ENCODE peak calls at places on chromosomes 1 and 21, in five cellular contexts. D is hippocampal formation; Y is T-helper 9 cell; X is effector memory CD8-positive, alpha-beta T cell; O is neural crest cell. N is an unnamed sample.

GRCh38 chr1:178101654-178102053 is 7.8 kb downstream of the RASAL2 start:
- DNase-seq in Y (no peak), D (no peak), X (no peak), O (no peak), N (no peak)

GRCh38 chr1:229153955-229154548 is 116.9 kb upstream of the RAB4A start:
- DNase-seq in X (no peak), D (no peak), O (no peak), Y (no peak), N (no peak)

GRCh38 chr1:184407816-184408510 is 21.1 kb downstream of the C1orf21 start:
- DNase-seq in D (no peak), Y (no peak), O (no peak), X (no peak), N (no peak)

GRCh38 chr21:33246963-33247362 is 17.2 kb downstream of the IFNAR2 start:
- DNase-seq in O (no peak), D (no peak), Y (no peak), X (no peak), N (no peak)

GRCh38 chr1:26276432-26276838 is 3.5 kb upstream of the SH3BGRL3 start:
- DNase-seq in Y (no peak), O (no peak), D (no peak), X (no peak), N (no peak)

GRCh38 chr1:180291004-180291403 is 60.9 kb downstream of the LHX4 start:
- DNase-seq in Y (no peak), O (no peak), X (no peak), D (no peak), N (no peak)

GRCh38 chr1:116854294-116854693 is 55.4 kb upstream of the PTGFRN start:
- DNase-seq in D (no peak), Y (no peak), O (no peak), X (no peak), N (no peak)

GRCh38 chr21:32604484-32604883 is 7.7 kb downstream of the CFAP298 start:
- DNase-seq in O (no peak), X (no peak), Y (no peak), D (no peak), N (no peak)

GRCh38 chr1:203282720-203283542 is 22.4 kb upstream of the BTG2 start:
- DNase-seq in Y (no peak), X (no peak), D (no peak), O (no peak), N (no peak)

GRCh38 chr1:85581138-85581801 is 709 bp downstream of the CCN1 start:
- DNase-seq in D (no peak), Y (no peak), X (no peak), O (peak), N (peak)

GRCh38 chr21:32516729-32517649 is 68.3 kb downstream of the TCP10L start:
- DNase-seq in D (no peak), Y (no peak), X (no peak), O (no peak), N (no peak)

GRCh38 chr21:34520769-34521508 is 8.9 kb upstream of the KCNE1 start:
- DNase-seq in Y (no peak), O (no peak), D (peak), X (no peak), N (no peak)

GRCh38 chr1:34915521-34915920 is 13.9 kb downstream of the DLGAP3 start:
- DNase-seq in Y (no peak), O (no peak), X (no peak), D (no peak), N (no peak)

GRCh38 chr1:188127507-188127906 is 1298.8 kb downstream of the PLA2G4A start:
- DNase-seq in O (no peak), Y (no peak), X (no peak), D (no peak), N (no peak)

GRCh38 chr1:202616355-202616910 is 93.8 kb downstream of the SYT2 start:
- DNase-seq in X (no peak), Y (no peak), D (no peak), O (no peak), N (no peak)

GRCh38 chr1:225888289-225888897 is 553 bp downstream of the LEFTY1 start:
- DNase-seq in D (no peak), O (no peak), X (no peak), Y (no peak), N (no peak)

GRCh38 chr1:8025061-8025670 is 943 bp downstream of the ERRFI1 start:
- DNase-seq in O (no peak), D (no peak), X (peak), Y (no peak), N (no peak)

GRCh38 chr1:195591917-195592672 is 1016.1 kb downstream of the KCNT2 start:
- DNase-seq in D (no peak), Y (no peak), O (no peak), X (no peak), N (no peak)

GRCh38 chr1:178262101-178262500 is 168.2 kb downstream of the RASAL2 start:
- DNase-seq in X (no peak), D (no peak), Y (no peak), O (no peak), N (no peak)

GRCh38 chr1:59318271-59318865 is 21.5 kb downstream of the FGGY start:
- DNase-seq in O (no peak), D (no peak), Y (no peak), X (no peak), N (no peak)

GRCh38 chr1:16434501-16434900 is 2.7 kb downstream of the SPATA21 start:
- DNase-seq in D (no peak), Y (no peak), O (no peak), X (no peak), N (no peak)

GRCh38 chr21:42649122-42650032 is 4.0 kb upstream of the PDE9A start:
- DNase-seq in D (no peak), Y (no peak), O (no peak), X (no peak), N (no peak)

GRCh38 chr1:116125761-116126160 is 14.6 kb downstream of the MAB21L3 start:
- DNase-seq in X (no peak), Y (no peak), O (no peak), D (no peak), N (no peak)

GRCh38 chr1:111369645-111370044 is 57.9 kb downstream of the OVGP1 start:
- DNase-seq in Y (no peak), O (no peak), X (no peak), D (no peak), N (no peak)

GRCh38 chr1:84888753-84889152 is 4.3 kb downstream of the LPAR3 start:
- DNase-seq in O (no peak), X (no peak), Y (no peak), D (no peak), N (no peak)

GRCh38 chr1:174217787-174218574 is 58.7 kb downstream of the RABGAP1L start:
- DNase-seq in X (no peak), O (no peak), Y (no peak), D (no peak), N (no peak)

GRCh38 chr1:71296551-71296950 is 215.7 kb upstream of the ZRANB2 start:
- DNase-seq in X (no peak), Y (no peak), D (no peak), O (no peak), N (no peak)

GRCh38 chr1:12597792-12598191 is 20.2 kb downstream of the DHRS3 start:
- DNase-seq in O (no peak), Y (no peak), D (peak), X (no peak), N (no peak)

GRCh38 chr1:82517586-82517985 is 716.9 kb downstream of the ADGRL2 start:
- DNase-seq in X (no peak), Y (no peak), O (peak), D (no peak), N (peak)

GRCh38 chr1:29306471-29307140 is 70.3 kb downstream of the PTPRU start:
- DNase-seq in Y (no peak), O (no peak), X (no peak), D (no peak), N (no peak)

GRCh38 chr1:161069731-161070270 is at the start of gene ARHGAP30:
- DNase-seq in X (peak), O (no peak), D (peak), Y (peak), N (no peak)

GRCh38 chr1:12040457-12041051 is 21.3 kb downstream of the MIIP start:
- DNase-seq in D (no peak), Y (no peak), O (no peak), X (no peak), N (peak)

GRCh38 chr1:66271216-66271903 is 262.6 kb upstream of the SGIP1 start:
- DNase-seq in Y (no peak), O (peak), D (peak), X (no peak), N (peak)

GRCh38 chr1:101532392-101532791 is 295.6 kb downstream of the S1PR1 start:
- DNase-seq in D (no peak), Y (no peak), O (no peak), X (no peak), N (no peak)

GRCh38 chr1:55611123-55611522 is 396.0 kb upstream of the USP24 start:
- DNase-seq in D (no peak), X (no peak), O (no peak), Y (no peak), N (no peak)

GRCh38 chr1:25435315-25436103 is 4.8 kb downstream of the MACO1 start:
- DNase-seq in D (no peak), X (no peak), O (no peak), Y (no peak), N (no peak)

GRCh38 chr1:55400560-55400959 is 185.4 kb upstream of the USP24 start:
- DNase-seq in O (no peak), D (no peak), Y (no peak), X (no peak), N (no peak)

GRCh38 chr21:19510653-19511052 is 1107.1 kb upstream of the TMPRSS15 start:
- DNase-seq in Y (no peak), X (no peak), D (no peak), O (no peak), N (no peak)

GRCh38 chr21:33901421-33902288 is 13.9 kb downstream of the ATP5PO start:
- DNase-seq in Y (no peak), O (peak), X (no peak), D (no peak), N (no peak)

GRCh38 chr1:230796626-230797025 is 49.4 kb downstream of the CAPN9 start:
- DNase-seq in Y (no peak), O (no peak), X (no peak), D (no peak), N (no peak)

N was measured in ovary.